ENCODE peak calls at places on chromosomes 4 and X, in ten cellular contexts. E is tibial nerve, B is endothelial cell of umbilical vein, S is ovary, L is Peyer's patch, O is body of pancreas, U is thyroid gland, I is transverse colon, M is esophagus squamous epithelium, Q is stomach. K is an unnamed sample.

GRCh38 chr4:95092762-95093161 is 335.0 kb downstream of the BMPR1B start:
- DNase-seq in E (no peak), B (peak; percentile 42), S (no peak), L (no peak), O (no peak), U (no peak), I (no peak), M (no peak), Q (no peak), K (no peak)

GRCh38 chr4:113328514-113328913 is 279.1 kb downstream of the ANK2 start:
- DNase-seq in E (no peak), B (no peak), S (no peak), L (no peak), O (no peak), U (no peak), I (no peak), M (no peak), Q (no peak), K (no peak)

GRCh38 chr4:113707013-113707412 is 54.5 kb downstream of the CAMK2D start:
- DNase-seq in E (no peak), B (no peak), S (no peak), L (no peak), O (no peak), U (no peak), I (no peak), M (no peak), Q (no peak), K (no peak)

GRCh38 chrX:152896450-152896849 is 1.4 kb upstream of the ZNF185 start:
- DNase-seq in E (no peak), B (peak; percentile 44), S (no peak), L (no peak), O (no peak), U (no peak), I (no peak), M (no peak), Q (no peak), K (no peak)

GRCh38 chr4:55291227-55291629 is 54.8 kb upstream of the SRD5A3 start:
- DNase-seq in E (no peak), B (no peak), S (no peak), L (no peak), O (no peak), U (no peak), I (no peak), M (no peak), Q (no peak), K (no peak)

GRCh38 chr4:142901166-142901662 is 55.1 kb upstream of the INPP4B start:
- DNase-seq in E (no peak), B (no peak), S (no peak), L (no peak), O (no peak), U (no peak), I (no peak), M (no peak), Q (no peak), K (no peak)

GRCh38 chrX:8649969-8650368 is 82.0 kb downstream of the ANOS1 start:
- DNase-seq in E (no peak), B (no peak), S (no peak), L (no peak), O (no peak), U (no peak), I (no peak), M (no peak), Q (no peak), K (no peak)

GRCh38 chr4:158159054-158159717 is 13.6 kb downstream of the GASK1B start:
- DNase-seq in E (no peak), B (peak; percentile 86), S (no peak), L (no peak), O (no peak), U (no peak), I (no peak), M (no peak), Q (no peak), K (no peak)

GRCh38 chr4:98643760-98644159 is 14.7 kb downstream of the TSPAN5 start:
- DNase-seq in E (no peak), B (no peak), S (no peak), L (no peak), O (no peak), U (no peak), I (no peak), M (no peak), Q (no peak), K (no peak)

GRCh38 chr4:98642991-98643426 is 15.4 kb downstream of the TSPAN5 start:
- DNase-seq in E (no peak), B (peak; percentile 85), S (no peak), L (no peak), O (no peak), U (no peak), I (no peak), M (no peak), Q (no peak), K (no peak)

GRCh38 chr4:98639523-98639922 is 18.9 kb downstream of the TSPAN5 start:
- DNase-seq in E (no peak), B (no peak), S (no peak), L (no peak), O (no peak), U (no peak), I (no peak), M (no peak), Q (no peak), K (no peak)

GRCh38 chr4:98641393-98641792 is 17.0 kb downstream of the TSPAN5 start:
- DNase-seq in E (no peak), B (no peak), S (no peak), L (no peak), O (no peak), U (no peak), I (no peak), M (no peak), Q (no peak), K (no peak)

DNA sequence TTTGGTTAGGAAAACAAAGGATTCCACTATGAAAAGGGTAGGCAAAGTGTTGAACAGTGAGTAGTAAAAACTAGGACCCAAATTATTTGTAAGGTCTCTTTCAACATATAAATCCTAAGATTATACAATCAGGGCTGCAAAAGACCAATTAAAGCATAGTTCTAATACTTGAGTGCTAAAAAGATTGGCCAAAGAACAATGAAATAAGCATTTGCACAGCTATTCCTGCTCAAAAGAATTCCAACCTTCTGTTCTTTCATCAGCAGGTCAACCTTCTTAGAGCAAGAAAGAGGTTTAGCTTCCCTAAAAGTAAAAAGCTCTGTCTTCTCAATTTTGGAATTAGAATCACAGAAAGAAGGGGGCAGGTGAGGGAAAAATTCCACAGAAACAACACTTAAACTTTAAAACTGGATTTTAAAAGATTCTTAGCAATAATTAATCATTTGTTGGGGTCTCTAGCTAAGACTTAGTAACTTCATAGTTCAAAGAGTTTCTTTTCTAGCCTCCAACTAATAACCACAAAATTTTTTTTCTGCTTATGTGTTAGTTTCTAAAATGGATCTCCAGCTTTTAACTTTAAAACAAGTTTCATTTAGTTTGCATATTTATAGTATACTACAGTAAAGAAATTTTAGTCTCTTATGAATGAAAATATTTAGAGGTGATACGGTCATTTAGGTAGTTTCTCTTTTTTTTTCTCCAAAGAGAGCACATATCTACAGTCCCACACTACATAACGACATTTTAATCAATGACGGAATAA is 16.3 kb downstream of the TSPAN5 start:
- DNase-seq in E (no peak), B (no peak), S (no peak), L (no peak), O (no peak), U (no peak), I (no peak), M (no peak), Q (no peak), K (no peak)
- H3K27ac ChIP-seq in E (no peak overlapping the region), B (peak overlapping the region; percentile 4), S (no peak overlapping the region), L (no peak overlapping the region), O (no peak overlapping the region), U (no peak overlapping the region), I (no peak overlapping the region), M (no peak overlapping the region), Q (no peak overlapping the region), K (no peak overlapping the region)

GRCh38 chrX:349702-350101 is 31.1 kb upstream of the GTPBP6 start:
- DNase-seq in E (no peak), B (no peak), S (no peak), L (no peak), O (no peak), U (no peak), I (no peak), M (no peak), Q (no peak), K (no peak)
- TF ChIP-seq POLR2A in E (no peak), B (no peak), S (no peak), L (no peak), O (no peak), U (no peak), I (no peak), M (no peak), Q (no peak), K (no peak)

GRCh38 chr4:69823481-69824186 is 36.3 kb downstream of the SULT1E1 start:
- DNase-seq in E (no peak), B (peak; percentile 76), S (no peak), L (no peak), O (peak; percentile 85), U (no peak), I (peak; percentile 83), M (no peak), Q (peak; percentile 80), K (peak; percentile 76)
- TF ChIP-seq CTCF in E (no peak), B (peak; percentile 59), S (no peak), L (peak; percentile 27), O (peak; percentile 49), U (peak; percentile 14), I (peak; percentile 42), M (peak; percentile 68), Q (peak; percentile 44), K (peak; percentile 49)

GRCh38 chr4:666822-667544 is 7.1 kb downstream of the ATP5ME start:
- DNase-seq in E (no peak), B (no peak), S (no peak), L (no peak), O (no peak), U (no peak), I (no peak), M (no peak), Q (no peak), K (no peak)

GRCh38 chr4:665381-665750 is 8.7 kb downstream of the ATP5ME start:
- DNase-seq in E (no peak), B (no peak), S (no peak), L (no peak), O (no peak), U (peak; percentile 3), I (peak; percentile 5), M (no peak), Q (no peak), K (no peak)

GRCh38 chr4:665751-666435 is 8.2 kb downstream of the ATP5ME start:
- DNase-seq in E (no peak), B (no peak), S (no peak), L (no peak), O (no peak), U (peak; percentile 2), I (no peak), M (no peak), Q (no peak), K (no peak)

GRCh38 chr4:667545-667925 is 6.5 kb downstream of the ATP5ME start:
- DNase-seq in E (no peak), B (no peak), S (no peak), L (no peak), O (no peak), U (no peak), I (no peak), M (no peak), Q (no peak), K (no peak)

GRCh38 chr4:666436-666810 is 7.7 kb downstream of the ATP5ME start:
- DNase-seq in E (no peak), B (no peak), S (no peak), L (no peak), O (no peak), U (no peak), I (no peak), M (no peak), Q (no peak), K (no peak)
- H3K27ac ChIP-seq in E (no peak overlapping the region), B (no peak overlapping the region), S (no peak overlapping the region), L (no peak overlapping the region), O (no peak overlapping the region), U (no peak overlapping the region), I (no peak overlapping the region), M (no peak overlapping the region), Q (no peak overlapping the region), K (no peak overlapping the region)

K was measured in upper lobe of left lung.